ENCODE peak calls at places on chromosomes 16 and 17, in four cellular contexts. I is substantia nigra; U is activated naive CD4-positive, alpha-beta T cell treated with anti-CD3 and anti-CD28 coated beads for 36 hours; Q is GM03348. E is an unnamed sample.

GRCh38 chr16:11405331-11406176 is 60.3 kb downstream of the RMI2 start:
- DNase-seq in Q (peak; percentile 64), I (no peak), U (peak; percentile 76), E (peak; percentile 54)

GRCh38 chr17:7538891-7539290 is 10.0 kb upstream of the TNFSF12 start:
- DNase-seq in I (no peak), U (no peak), Q (no peak), E (no peak)

GRCh38 chr16:59886021-59886420 is 1151.9 kb upstream of the GOT2 start:
- DNase-seq in Q (peak; percentile 62), I (no peak), U (no peak), E (no peak)

GRCh38 chr16:66588981-66589713 is 9.9 kb downstream of the CMTM2 start:
- DNase-seq in U (peak; percentile 88), I (no peak), Q (peak; percentile 27), E (peak; percentile 73)

GRCh38 chr17:48547839-48548686 is 3.2 kb upstream of the HOXB2 start:
- DNase-seq in Q (peak; percentile 62), U (peak; percentile 72), I (no peak), E (no peak)

GRCh38 chr17:50769884-50770283 is 2.6 kb upstream of the ANKRD40CL start:
- DNase-seq in I (no peak), Q (no peak), U (no peak), E (no peak)

GRCh38 chr17:6101706-6102105 is 31.5 kb downstream of the WSCD1 start:
- DNase-seq in Q (no peak), U (no peak), I (no peak), E (no peak)

GRCh38 chr17:54085934-54086333 is 263.2 kb downstream of the KIF2B start:
- DNase-seq in U (no peak), I (no peak), Q (no peak), E (no peak)

GRCh38 chr17:83173997-83174858 is 94.8 kb downstream of the METRNL start:
- DNase-seq in Q (peak; percentile 78), U (peak; percentile 1), I (no peak), E (peak; percentile 85)

GRCh38 chr16:57187508-57187854 is 1.4 kb downstream of the RSPRY1 start:
- DNase-seq in I (no peak), Q (no peak), U (peak; percentile 31), E (peak; percentile 59)

GRCh38 chr17:81644976-81645952 is 8.3 kb downstream of the TSPAN10 start:
- DNase-seq in Q (no peak), I (no peak), U (no peak), E (no peak)